ENCODE peak calls at places on chromosome 5, in nine cellular contexts. Y, B, Q, J, W, S, I, F and A are unnamed samples.
A peak's percentile ranks its signal among the peaks of the same experiment; 100 is the strongest.

GRCh38 chr5:67028371-67028770 is 168.2 kb downstream of the CD180 start:
- DNase-seq in J (no peak), Y (no peak), Q (no peak), I (no peak), W (no peak), F (no peak), B (no peak), S (no peak), A (no peak)

GRCh38 chr5:97666767-97667166 is 483.7 kb upstream of the RIOK2 start:
- DNase-seq in I (no peak), Q (no peak), S (no peak), J (no peak), B (no peak), Y (no peak), W (no peak), F (no peak), A (peak; percentile 18)

GRCh38 chr5:35197351-35197750 is 32.9 kb downstream of the PRLR start:
- DNase-seq in I (no peak), F (no peak), J (no peak), W (no peak), Y (no peak), B (no peak), S (no peak), Q (no peak), A (no peak)

GRCh38 chr5:97046270-97046982 is 96.0 kb downstream of the LIX1 start:
- DNase-seq in S (no peak), I (no peak), J (no peak), B (peak; percentile 38), Q (no peak), F (no peak), W (no peak), Y (no peak), A (peak; percentile 39)

GRCh38 chr5:157963244-157963643 is 104.3 kb upstream of the CLINT1 start:
- DNase-seq in J (no peak), B (no peak), W (no peak), F (no peak), I (no peak), Y (no peak), Q (no peak), S (no peak), A (no peak)

GRCh38 chr5:115894342-115894741 is 52.6 kb downstream of the AP3S1 start:
- DNase-seq in B (no peak), J (no peak), Q (no peak), I (no peak), Y (no peak), W (no peak), F (no peak), S (no peak), A (no peak)

GRCh38 chr5:141681695-141682641 is at the start of gene ARAP3:
- DNase-seq in Y (peak; percentile 85), Q (no peak), S (no peak), J (no peak), F (peak; percentile 90), B (peak; percentile 86), W (peak; percentile 95), I (peak; percentile 86), A (peak; percentile 91)

GRCh38 chr5:40682431-40683017 is 2.8 kb downstream of the PTGER4 start:
- DNase-seq in Y (no peak), F (no peak), Q (no peak), S (no peak), W (no peak), J (no peak), B (no peak), I (no peak), A (no peak)

GRCh38 chr5:30414078-30414477 is 779.4 kb upstream of the CDH6 start:
- DNase-seq in B (no peak), J (no peak), I (no peak), W (no peak), F (no peak), Y (no peak), S (no peak), Q (no peak), A (no peak)

GRCh38 chr5:40052812-40053211 is 626.9 kb upstream of the PTGER4 start:
- DNase-seq in J (no peak), Y (no peak), I (no peak), Q (no peak), W (no peak), S (no peak), B (peak; percentile 24), F (no peak), A (no peak)

GRCh38 chr5:56685503-56686217 is 129.7 kb upstream of the MAP3K1 start:
- DNase-seq in Q (no peak), Y (no peak), B (no peak), W (no peak), J (no peak), F (no peak), S (no peak), I (no peak), A (no peak)

GRCh38 chr5:140114341-140115185 is 654 bp downstream of the PURA start:
- DNase-seq in S (no peak), J (peak; percentile 29), I (peak; percentile 73), B (peak; percentile 65), F (peak; percentile 70), Y (peak; percentile 79), Q (peak; percentile 18), W (peak; percentile 93), A (peak; percentile 66)

GRCh38 chr5:96924016-96924443 is 11.8 kb upstream of the LNPEP start:
- DNase-seq in J (peak; percentile 53), Q (no peak), F (no peak), W (no peak), Y (no peak), S (no peak), I (no peak), B (no peak), A (no peak)

GRCh38 chr5:163846512-163846911 is 341.1 kb downstream of the MAT2B start:
- DNase-seq in B (peak; percentile 44), J (no peak), W (no peak), I (no peak), F (no peak), Y (no peak), Q (no peak), S (no peak), A (peak; percentile 68)

GRCh38 chr5:145027266-145027665 is 807.9 kb downstream of the PRELID2 start:
- DNase-seq in W (no peak), B (no peak), F (no peak), I (no peak), J (no peak), Y (no peak), Q (no peak), S (no peak), A (no peak)

GRCh38 chr5:33271606-33272005 is 169.2 kb upstream of the TARS1 start:
- DNase-seq in B (peak; percentile 31), Q (no peak), J (no peak), W (no peak), F (no peak), S (no peak), I (no peak), Y (no peak), A (no peak)

GRCh38 chr5:121174351-121174750 is 677.3 kb upstream of the FTMT start:
- DNase-seq in I (no peak), B (no peak), S (no peak), Q (no peak), F (no peak), Y (no peak), W (no peak), J (no peak), A (peak; percentile 4)

GRCh38 chr5:90475436-90475980 is 844 bp downstream of the POLR3G start:
- DNase-seq in J (no peak), W (no peak), Q (no peak), S (no peak), Y (no peak), I (no peak), B (no peak), F (no peak), A (no peak)

GRCh38 chr5:100776244-100776643 is 126.8 kb downstream of the ST8SIA4 start:
- DNase-seq in W (no peak), B (peak; percentile 19), Q (no peak), I (no peak), F (no peak), Y (no peak), S (no peak), J (no peak), A (peak; percentile 36)

GRCh38 chr5:132445640-132445923 is 45.0 kb downstream of the IRF1 start:
- DNase-seq in S (no peak), B (no peak), J (no peak), Y (no peak), F (no peak), I (no peak), Q (no peak), W (no peak), A (no peak)

GRCh38 chr5:56950626-56951130 is 1.2 kb downstream of the MIER3 start:
- DNase-seq in I (peak; percentile 59), F (peak; percentile 70), Y (peak; percentile 81), B (peak; percentile 73), S (no peak), Q (peak; percentile 18), J (peak; percentile 21), W (peak; percentile 90), A (peak; percentile 71)

GRCh38 chr5:79508354-79508753 is 5.6 kb downstream of the HOMER1 start:
- DNase-seq in I (no peak), F (no peak), B (no peak), Q (no peak), W (no peak), Y (no peak), S (no peak), J (no peak), A (no peak)

GRCh38 chr5:172407861-172408260 is 46.5 kb downstream of the SH3PXD2B start:
- DNase-seq in J (no peak), F (no peak), Y (no peak), Q (no peak), S (no peak), B (peak; percentile 79), W (peak; percentile 85), I (no peak), A (peak; percentile 48)

GRCh38 chr5:141821430-141821925 is 56.7 kb downstream of the PCDH1 start:
- DNase-seq in W (no peak), I (no peak), F (no peak), S (no peak), J (no peak), B (peak; percentile 87), Q (no peak), Y (no peak), A (peak; percentile 87)

GRCh38 chr5:176609724-176610429 is at the start of gene GPRIN1:
- DNase-seq in I (peak; percentile 56), W (no peak), B (peak; percentile 70), F (peak; percentile 66), Q (peak; percentile 41), J (no peak), S (no peak), Y (no peak), A (peak; percentile 39)

GRCh38 chr5:23352437-23352836 is 155.0 kb upstream of the PRDM9 start:
- DNase-seq in S (no peak), B (no peak), Y (no peak), Q (no peak), F (no peak), W (no peak), I (peak; percentile 49), J (no peak), A (no peak)

GRCh38 chr5:79475174-79475466 is 38.8 kb downstream of the HOMER1 start:
- DNase-seq in J (no peak), Y (no peak), W (no peak), I (no peak), B (no peak), Q (no peak), F (no peak), S (no peak), A (no peak)

GRCh38 chr5:85484982-85485574 is 1100.4 kb upstream of the EDIL3 start:
- DNase-seq in B (no peak), Y (no peak), Q (no peak), W (no peak), F (no peak), I (no peak), J (no peak), S (no peak), A (no peak)

GRCh38 chr5:133859073-133859472 is 109.4 kb downstream of the C5orf15 start:
- DNase-seq in S (no peak), F (no peak), I (no peak), Y (no peak), B (no peak), J (no peak), Q (no peak), W (peak; percentile 25), A (no peak)

GRCh38 chr5:181224390-181225234 is 1.5 kb downstream of the TRIM41 start:
- DNase-seq in F (no peak), W (peak; percentile 80), I (no peak), Y (no peak), Q (no peak), S (no peak), J (no peak), B (no peak), A (no peak)

GRCh38 chr5:163967273-163967672 is 461.9 kb downstream of the MAT2B start:
- DNase-seq in W (no peak), F (no peak), I (no peak), S (no peak), J (no peak), Q (no peak), Y (no peak), B (no peak), A (no peak)